ENCODE peak calls at places on chromosomes 1 and 21, in six cellular contexts. One of them, this sample, is unnamed.

GRCh38 chr1:30615816-30616590 is 107.4 kb downstream of the MATN1 start:
- DNase-seq in GM12891: no peak
- DNase-seq in K562: no peak
- DNase-seq in H1: no peak
- DNase-seq in HepG2: no peak
- DNase-seq in GM12878: no peak
- DNase-seq in this sample: no peak

GRCh38 chr1:240093120-240093961 is 1.7 kb downstream of the FMN2 start:
- DNase-seq in GM12891: peak
- DNase-seq in HepG2: no peak
- DNase-seq in GM12878: no peak
- DNase-seq in K562: no peak
- DNase-seq in H1: peak
- DNase-seq in this sample: peak

GRCh38 chr1:62082456-62083363 is 111.9 kb upstream of the L1TD1 start:
- DNase-seq in H1: no peak
- DNase-seq in K562: peak
- DNase-seq in GM12878: no peak
- DNase-seq in HepG2: peak
- DNase-seq in GM12891: peak
- DNase-seq in this sample: no peak

GRCh38 chr1:51569284-51570062 is 47.4 kb upstream of the OSBPL9 start:
- DNase-seq in HepG2: peak
- DNase-seq in GM12878: peak
- DNase-seq in GM12891: no peak
- DNase-seq in K562: peak
- DNase-seq in H1: no peak
- DNase-seq in this sample: no peak

GRCh38 chr21:25396135-25396711 is 211.1 kb downstream of the MRPL39 start:
- DNase-seq in GM12891: peak
- DNase-seq in H1: no peak
- DNase-seq in GM12878: peak
- DNase-seq in K562: no peak
- DNase-seq in HepG2: no peak
- DNase-seq in this sample: peak

GRCh38 chr1:151831605-151832004 is at the start of gene RORC:
- DNase-seq in HepG2: peak
- DNase-seq in GM12891: no peak
- DNase-seq in H1: no peak
- DNase-seq in K562: no peak
- DNase-seq in GM12878: no peak
- DNase-seq in this sample: no peak

GRCh38 chr1:7561331-7561921 is 209.7 kb upstream of the VAMP3 start:
- DNase-seq in H1: peak
- DNase-seq in GM12878: no peak
- DNase-seq in K562: peak
- DNase-seq in HepG2: no peak
- DNase-seq in GM12891: peak
- DNase-seq in this sample: peak

GRCh38 chr1:93612510-93612909 is 69.1 kb downstream of the BCAR3 start:
- DNase-seq in H1: no peak
- DNase-seq in K562: no peak
- DNase-seq in HepG2: no peak
- DNase-seq in GM12891: no peak
- DNase-seq in GM12878: no peak
- DNase-seq in this sample: no peak

GRCh38 chr1:59355361-59355760 is 58.5 kb downstream of the FGGY start:
- DNase-seq in HepG2: no peak
- DNase-seq in H1: no peak
- DNase-seq in GM12878: no peak
- DNase-seq in GM12891: no peak
- DNase-seq in K562: no peak
- DNase-seq in this sample: no peak

GRCh38 chr1:85582687-85583354 is 2.3 kb downstream of the CCN1 start:
- DNase-seq in GM12891: no peak
- DNase-seq in K562: no peak
- DNase-seq in GM12878: no peak
- DNase-seq in H1: peak
- DNase-seq in HepG2: no peak
- DNase-seq in this sample: no peak

GRCh38 chr1:7410156-7410555 is 360.9 kb upstream of the VAMP3 start:
- DNase-seq in K562: no peak
- DNase-seq in GM12891: no peak
- DNase-seq in H1: peak
- DNase-seq in HepG2: no peak
- DNase-seq in GM12878: no peak
- DNase-seq in this sample: no peak

GRCh38 chr1:4256351-4256750 is 356.3 kb upstream of the C1orf174 start:
- DNase-seq in GM12891: no peak
- DNase-seq in K562: no peak
- DNase-seq in GM12878: no peak
- DNase-seq in H1: no peak
- DNase-seq in HepG2: no peak
- DNase-seq in this sample: no peak

GRCh38 chr21:46205766-46206162 is 21.5 kb upstream of the SPATC1L start:
- DNase-seq in K562: no peak
- DNase-seq in H1: no peak
- DNase-seq in GM12891: no peak
- DNase-seq in GM12878: no peak
- DNase-seq in HepG2: no peak
- DNase-seq in this sample: no peak

GRCh38 chr1:74412244-74412643 is 100.2 kb downstream of the LRRC53 start:
- DNase-seq in HepG2: no peak
- DNase-seq in GM12878: no peak
- DNase-seq in GM12891: no peak
- DNase-seq in H1: no peak
- DNase-seq in K562: no peak
- DNase-seq in this sample: no peak

GRCh38 chr1:224541901-224542610 is 74.1 kb upstream of the CNIH3 start:
- DNase-seq in K562: no peak
- DNase-seq in GM12891: no peak
- DNase-seq in GM12878: no peak
- DNase-seq in H1: no peak
- DNase-seq in HepG2: no peak
- DNase-seq in this sample: no peak

GRCh38 chr1:224542783-224543440 is 73.2 kb upstream of the CNIH3 start:
- DNase-seq in HepG2: peak
- DNase-seq in K562: no peak
- DNase-seq in H1: no peak
- DNase-seq in GM12891: no peak
- DNase-seq in GM12878: no peak
- DNase-seq in this sample: no peak

GRCh38 chr1:224540535-224540934 is 75.6 kb upstream of the CNIH3 start:
- DNase-seq in HepG2: no peak
- DNase-seq in GM12891: no peak
- DNase-seq in K562: no peak
- DNase-seq in GM12878: no peak
- DNase-seq in H1: no peak
- DNase-seq in this sample: no peak

GRCh38 chr1:224539971-224540370 is 76.1 kb upstream of the CNIH3 start:
- DNase-seq in H1: no peak
- DNase-seq in HepG2: no peak
- DNase-seq in GM12891: no peak
- DNase-seq in K562: no peak
- DNase-seq in GM12878: no peak
- DNase-seq in this sample: no peak

DNA sequence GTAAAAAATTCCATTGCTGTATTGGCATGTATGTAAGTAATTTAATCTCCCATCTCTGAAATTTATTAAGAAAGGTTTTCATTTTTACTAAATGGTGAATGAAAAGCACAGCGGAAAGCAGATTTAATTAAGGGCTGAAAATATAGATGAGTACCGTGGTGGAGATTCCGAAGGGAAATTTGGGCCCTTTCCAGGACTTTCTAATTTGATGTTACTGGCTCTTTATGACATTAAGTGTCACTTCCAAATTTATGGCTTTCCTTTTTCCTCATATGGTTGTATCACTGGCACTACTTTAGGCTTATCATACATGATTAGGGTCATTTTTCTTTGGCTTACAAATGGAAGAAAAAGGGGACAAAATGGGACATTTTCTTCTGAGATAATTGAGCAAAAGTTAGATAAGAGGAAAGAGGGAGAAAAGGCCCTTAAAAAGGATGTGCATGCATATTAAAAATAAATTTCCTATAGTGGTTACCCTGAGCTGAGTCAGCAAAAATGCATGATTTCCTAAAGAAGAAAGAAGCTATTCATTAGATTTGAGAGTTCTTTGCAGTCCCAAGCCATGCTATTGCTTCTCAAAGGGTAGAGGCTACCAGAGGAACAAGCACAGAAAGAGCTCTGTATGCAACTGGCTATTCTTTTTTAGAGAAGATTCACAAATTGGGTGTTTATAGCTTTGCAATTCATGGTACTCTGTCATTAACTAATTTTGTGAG is 74.9 kb upstream of the CNIH3 start:
- DNase-seq in GM12878: no peak
- DNase-seq in K562: no peak
- DNase-seq in HepG2: no peak
- DNase-seq in H1: no peak
- DNase-seq in GM12891: no peak
- DNase-seq in this sample: no peak
- TF ChIP-seq TAF1 in GM12878: no peak
- TF ChIP-seq TAF1 in K562: no peak
- TF ChIP-seq TAF1 in HepG2: no peak
- TF ChIP-seq TAF1 in H1: no peak
- TF ChIP-seq TAF1 in GM12891: no peak
- TF ChIP-seq TAF1 in this sample: no peak

GRCh38 chr21:33403128-33403785 is at the start of gene IFNGR2:
- DNase-seq in HepG2: no peak
- DNase-seq in GM12878: no peak
- DNase-seq in K562: peak
- DNase-seq in H1: peak
- DNase-seq in GM12891: peak
- DNase-seq in this sample: peak

GRCh38 chr21:33399821-33400220 is 3.4 kb upstream of the IFNGR2 start:
- DNase-seq in H1: no peak
- DNase-seq in GM12891: no peak
- DNase-seq in HepG2: no peak
- DNase-seq in K562: no peak
- DNase-seq in GM12878: no peak
- DNase-seq in this sample: no peak

GRCh38 chr21:33401617-33401967 is 1.6 kb upstream of the IFNGR2 start:
- DNase-seq in HepG2: no peak
- DNase-seq in K562: no peak
- DNase-seq in GM12878: no peak
- DNase-seq in GM12891: no peak
- DNase-seq in H1: no peak
- DNase-seq in this sample: no peak

GRCh38 chr21:33403786-33404571 is 766 bp downstream of the IFNGR2 start:
- DNase-seq in HepG2: peak
- DNase-seq in GM12891: peak
- DNase-seq in GM12878: no peak
- DNase-seq in K562: peak
- DNase-seq in H1: peak
- DNase-seq in this sample: peak

DNA sequence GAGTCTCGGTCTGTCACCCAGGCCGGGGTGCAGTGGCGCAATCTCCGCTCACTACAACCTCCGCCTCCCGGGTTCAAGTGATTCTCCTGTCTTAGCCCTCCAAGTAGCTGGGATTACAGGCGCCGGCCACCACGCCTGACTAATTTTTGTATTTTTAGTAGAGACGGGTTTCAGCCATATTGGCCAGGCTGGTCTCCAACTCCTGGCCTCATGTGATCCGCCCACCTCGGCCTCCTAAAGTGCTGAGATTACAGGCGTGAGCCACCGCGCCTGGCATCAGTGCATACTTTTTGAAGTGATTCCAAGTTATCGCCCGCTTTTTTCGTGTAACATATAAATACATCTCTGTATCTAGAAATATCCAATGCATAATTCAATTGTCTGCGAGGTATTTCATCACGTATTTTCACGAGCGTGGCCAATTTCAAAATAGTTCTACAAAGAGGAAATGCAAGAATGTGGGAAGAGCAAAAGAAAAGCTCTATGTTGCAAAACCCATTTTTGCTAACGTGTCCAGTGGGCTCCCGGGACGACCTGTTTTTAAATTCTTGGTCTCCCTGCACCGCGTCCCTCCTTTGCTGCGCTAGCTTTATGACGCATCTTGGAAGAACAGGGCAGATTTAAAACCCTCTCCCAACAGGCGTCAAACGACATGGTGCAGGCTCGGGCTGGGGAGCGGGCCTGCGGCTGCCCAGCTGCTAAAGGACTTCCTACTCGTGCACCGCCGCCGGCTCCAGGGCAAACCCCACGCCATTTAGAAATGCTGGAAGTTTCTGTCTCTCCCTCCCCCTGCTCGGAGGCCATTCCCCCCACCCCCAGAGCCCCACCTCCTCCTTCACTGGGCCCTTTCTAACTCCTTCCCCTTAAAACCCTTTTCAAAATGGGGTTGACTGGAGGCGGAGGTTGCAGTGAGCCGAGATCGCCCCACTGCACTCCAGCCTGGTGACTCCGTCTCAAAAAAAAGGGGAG is 918 bp upstream of the IFNGR2 start:
- DNase-seq in H1: peak
- DNase-seq in HepG2: no peak
- DNase-seq in GM12891: peak
- DNase-seq in K562: no peak
- DNase-seq in GM12878: no peak
- DNase-seq in this sample: peak
- TF ChIP-seq POLR2A in H1: no peak
- TF ChIP-seq POLR2A in HepG2: no peak
- TF ChIP-seq POLR2A in GM12891: no peak
- TF ChIP-seq POLR2A in K562: no peak
- TF ChIP-seq POLR2A in GM12878: no peak
- TF ChIP-seq POLR2A in this sample: no peak

GRCh38 chr1:18094096-18094495 is 13.5 kb upstream of the IGSF21 start:
- DNase-seq in H1: no peak
- DNase-seq in HepG2: no peak
- DNase-seq in K562: no peak
- DNase-seq in GM12878: no peak
- DNase-seq in GM12891: no peak
- DNase-seq in this sample: no peak

GRCh38 chr1:18093646-18094045 is 14.0 kb upstream of the IGSF21 start:
- DNase-seq in H1: no peak
- DNase-seq in GM12878: no peak
- DNase-seq in GM12891: no peak
- DNase-seq in K562: no peak
- DNase-seq in HepG2: no peak
- DNase-seq in this sample: no peak

GRCh38 chr1:18090636-18091035 is 17.0 kb upstream of the IGSF21 start:
- DNase-seq in GM12891: no peak
- DNase-seq in HepG2: no peak
- DNase-seq in H1: peak
- DNase-seq in GM12878: no peak
- DNase-seq in K562: no peak
- DNase-seq in this sample: no peak

GRCh38 chr1:18093193-18093592 is 14.4 kb upstream of the IGSF21 start:
- DNase-seq in HepG2: no peak
- DNase-seq in H1: no peak
- DNase-seq in GM12891: no peak
- DNase-seq in K562: no peak
- DNase-seq in GM12878: no peak
- DNase-seq in this sample: no peak

GRCh38 chr1:18091660-18092446 is 15.7 kb upstream of the IGSF21 start:
- DNase-seq in GM12878: no peak
- DNase-seq in HepG2: no peak
- DNase-seq in GM12891: no peak
- DNase-seq in K562: no peak
- DNase-seq in H1: no peak
- DNase-seq in this sample: no peak
- TF ChIP-seq TAF1 in GM12878: no peak
- TF ChIP-seq TAF1 in HepG2: no peak
- TF ChIP-seq TAF1 in GM12891: no peak
- TF ChIP-seq TAF1 in K562: no peak
- TF ChIP-seq TAF1 in H1: no peak
- TF ChIP-seq TAF1 in this sample: no peak

GRCh38 chr1:162003825-162004205 is 19.9 kb downstream of the OLFML2B start:
- DNase-seq in H1: no peak
- DNase-seq in GM12878: no peak
- DNase-seq in K562: no peak
- DNase-seq in GM12891: no peak
- DNase-seq in HepG2: no peak
- DNase-seq in this sample: no peak
- TF ChIP-seq POLR2A in H1: no peak
- TF ChIP-seq POLR2A in GM12878: no peak
- TF ChIP-seq POLR2A in K562: no peak
- TF ChIP-seq POLR2A in GM12891: no peak
- TF ChIP-seq POLR2A in HepG2: no peak
- TF ChIP-seq POLR2A in this sample: no peak